ENCODE peak calls at places on chromosomes 3 and 15, in four cellular contexts. One of them, this sample, is unnamed.

GRCh38 chr3:46389306-46389705 is 17.6 kb downstream of the CCR5AS start:
- DNase-seq in IMR-90: no peak
- DNase-seq in mesendoderm: no peak
- DNase-seq in H1: no peak
- DNase-seq in this sample: no peak

GRCh38 chr3:7876741-7877297 is 624.8 kb upstream of the LMCD1 start:
- DNase-seq in IMR-90: no peak
- DNase-seq in mesendoderm: peak
- DNase-seq in H1: no peak
- DNase-seq in this sample: no peak

GRCh38 chr15:91917991-91918390 is 64.5 kb downstream of the SLCO3A1 start:
- DNase-seq in IMR-90: no peak
- DNase-seq in mesendoderm: no peak
- DNase-seq in H1: no peak
- DNase-seq in this sample: no peak

GRCh38 chr3:59006791-59007517 is 42.9 kb downstream of the CFAP20DC start:
- DNase-seq in IMR-90: peak
- DNase-seq in mesendoderm: no peak
- DNase-seq in H1: no peak
- DNase-seq in this sample: no peak

GRCh38 chr15:83250766-83251165 is 33.7 kb downstream of the BNC1 start:
- DNase-seq in IMR-90: no peak
- DNase-seq in mesendoderm: no peak
- DNase-seq in H1: no peak
- DNase-seq in this sample: no peak

GRCh38 chr15:98648654-98649537 is 557 bp downstream of the IGF1R start:
- DNase-seq in IMR-90: peak
- DNase-seq in mesendoderm: peak
- DNase-seq in H1: no peak
- DNase-seq in this sample: no peak

GRCh38 chr15:74957301-74958035 is 896 bp upstream of the RPP25 start:
- DNase-seq in IMR-90: no peak
- DNase-seq in mesendoderm: no peak
- DNase-seq in H1: no peak
- DNase-seq in this sample: peak

GRCh38 chr3:62134061-62134496 is 239.3 kb downstream of the FEZF2 start:
- DNase-seq in IMR-90: peak
- DNase-seq in mesendoderm: no peak
- DNase-seq in H1: no peak
- DNase-seq in this sample: no peak

GRCh38 chr3:4584537-4585249 is 91.5 kb downstream of the ITPR1 start:
- DNase-seq in IMR-90: peak
- DNase-seq in mesendoderm: no peak
- DNase-seq in H1: no peak
- DNase-seq in this sample: no peak

GRCh38 chr3:23664459-23664858 is 141.3 kb upstream of the UBE2E1 start:
- DNase-seq in IMR-90: peak
- DNase-seq in mesendoderm: no peak
- DNase-seq in H1: no peak
- DNase-seq in this sample: no peak

GRCh38 chr3:55579499-55579898 is 92.4 kb upstream of the WNT5A start:
- DNase-seq in IMR-90: peak
- DNase-seq in mesendoderm: no peak
- DNase-seq in H1: no peak
- DNase-seq in this sample: no peak

GRCh38 chr3:55572816-55573215 is 85.7 kb upstream of the WNT5A start:
- DNase-seq in IMR-90: no peak
- DNase-seq in mesendoderm: no peak
- DNase-seq in H1: no peak
- DNase-seq in this sample: no peak

GRCh38 chr3:55571913-55572312 is 84.8 kb upstream of the WNT5A start:
- DNase-seq in IMR-90: no peak
- DNase-seq in mesendoderm: peak
- DNase-seq in H1: peak
- DNase-seq in this sample: peak

GRCh38 chr3:55574671-55575070 is 87.6 kb upstream of the WNT5A start:
- DNase-seq in IMR-90: no peak
- DNase-seq in mesendoderm: no peak
- DNase-seq in H1: no peak
- DNase-seq in this sample: no peak

DNA sequence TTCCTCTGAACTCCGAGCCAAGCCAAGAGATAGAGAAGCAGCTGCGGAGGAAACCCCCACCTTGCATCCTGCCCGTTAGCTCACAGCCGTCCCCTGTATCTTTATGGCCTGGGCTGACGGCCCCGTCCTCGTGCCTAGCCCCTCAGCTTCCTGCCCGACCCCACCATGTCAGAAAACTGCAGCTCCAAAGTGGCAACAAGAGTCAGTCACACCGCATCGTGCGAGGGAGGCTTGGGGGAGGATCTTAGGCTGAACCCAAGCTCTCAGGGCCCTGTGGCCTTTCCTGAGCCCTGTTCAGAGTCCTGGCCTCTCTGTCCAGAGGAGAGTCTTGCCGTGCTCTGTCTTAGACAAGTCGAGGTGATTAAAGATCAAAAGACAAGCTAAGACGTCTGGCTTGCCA is 89.5 kb upstream of the WNT5A start:
- DNase-seq in IMR-90: no peak
- DNase-seq in mesendoderm: no peak
- DNase-seq in H1: no peak
- DNase-seq in this sample: no peak
- H4K8ac ChIP-seq in IMR-90: no peak
- H4K8ac ChIP-seq in mesendoderm: no peak
- H4K8ac ChIP-seq in H1: no peak
- H4K8ac ChIP-seq in this sample: no peak

GRCh38 chr15:71069693-71070092 is 45.6 kb upstream of the THSD4 start:
- DNase-seq in IMR-90: no peak
- DNase-seq in mesendoderm: no peak
- DNase-seq in H1: no peak
- DNase-seq in this sample: no peak

GRCh38 chr15:71072423-71072822 is 42.8 kb upstream of the THSD4 start:
- DNase-seq in IMR-90: no peak
- DNase-seq in mesendoderm: no peak
- DNase-seq in H1: no peak
- DNase-seq in this sample: no peak

GRCh38 chr15:71066983-71067382 is 48.3 kb upstream of the THSD4 start:
- DNase-seq in IMR-90: peak
- DNase-seq in mesendoderm: no peak
- DNase-seq in H1: no peak
- DNase-seq in this sample: no peak

DNA sequence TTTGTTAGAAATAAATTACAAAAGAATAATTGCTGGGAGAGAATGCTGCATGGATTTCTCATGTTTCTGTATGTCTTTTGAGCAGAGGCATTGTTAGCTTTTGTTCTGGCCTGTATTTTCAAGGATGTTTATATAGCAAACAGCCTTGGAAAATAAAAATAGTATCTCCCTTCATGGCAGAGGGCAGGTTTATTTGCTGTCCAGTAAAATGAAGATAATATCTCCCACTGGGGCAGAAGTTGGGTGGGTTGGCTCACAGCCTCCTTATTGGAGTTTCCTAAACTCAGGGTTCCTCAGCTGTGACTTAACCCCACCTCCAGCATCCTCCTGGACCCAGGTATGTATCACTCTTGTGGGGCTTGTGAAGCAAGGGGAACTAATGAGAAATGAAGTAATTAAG is 43.7 kb upstream of the THSD4 start:
- DNase-seq in IMR-90: no peak
- DNase-seq in mesendoderm: no peak
- DNase-seq in H1: no peak
- DNase-seq in this sample: no peak
- H3K56ac ChIP-seq in IMR-90: no peak
- H3K56ac ChIP-seq in mesendoderm: no peak
- H3K56ac ChIP-seq in H1: no peak
- H3K56ac ChIP-seq in this sample: no peak

GRCh38 chr15:40084657-40085056 is 24.0 kb downstream of the BMF start:
- DNase-seq in IMR-90: no peak
- DNase-seq in mesendoderm: no peak
- DNase-seq in H1: no peak
- DNase-seq in this sample: no peak
- H4K8ac ChIP-seq in IMR-90: no peak
- H4K8ac ChIP-seq in mesendoderm: no peak
- H4K8ac ChIP-seq in H1: no peak
- H4K8ac ChIP-seq in this sample: no peak

GRCh38 chr3:133269393-133269792 is 130.5 kb upstream of the BFSP2 start:
- DNase-seq in IMR-90: no peak
- DNase-seq in mesendoderm: no peak
- DNase-seq in H1: no peak
- DNase-seq in this sample: no peak
- H3K56ac ChIP-seq in IMR-90: no peak
- H3K56ac ChIP-seq in mesendoderm: no peak
- H3K56ac ChIP-seq in H1: no peak
- H3K56ac ChIP-seq in this sample: no peak

GRCh38 chr15:78673917-78674444 is 33.0 kb upstream of the CHRNB4 start:
- DNase-seq in IMR-90: no peak
- DNase-seq in mesendoderm: no peak
- DNase-seq in H1: no peak
- DNase-seq in this sample: no peak
- H4K8ac ChIP-seq in IMR-90: no peak
- H4K8ac ChIP-seq in mesendoderm: no peak
- H4K8ac ChIP-seq in H1: no peak
- H4K8ac ChIP-seq in this sample: no peak

GRCh38 chr3:55518451-55518850 is 31.3 kb upstream of the WNT5A start:
- DNase-seq in IMR-90: peak
- DNase-seq in mesendoderm: no peak
- DNase-seq in H1: no peak
- DNase-seq in this sample: no peak

GRCh38 chr3:55519016-55519415 is 31.9 kb upstream of the WNT5A start:
- DNase-seq in IMR-90: peak
- DNase-seq in mesendoderm: no peak
- DNase-seq in H1: no peak
- DNase-seq in this sample: no peak

GRCh38 chr3:55522077-55522476 is 35.0 kb upstream of the WNT5A start:
- DNase-seq in IMR-90: no peak
- DNase-seq in mesendoderm: peak
- DNase-seq in H1: no peak
- DNase-seq in this sample: no peak

GRCh38 chr3:55523471-55523870 is 36.4 kb upstream of the WNT5A start:
- DNase-seq in IMR-90: no peak
- DNase-seq in mesendoderm: no peak
- DNase-seq in H1: no peak
- DNase-seq in this sample: no peak

DNA sequence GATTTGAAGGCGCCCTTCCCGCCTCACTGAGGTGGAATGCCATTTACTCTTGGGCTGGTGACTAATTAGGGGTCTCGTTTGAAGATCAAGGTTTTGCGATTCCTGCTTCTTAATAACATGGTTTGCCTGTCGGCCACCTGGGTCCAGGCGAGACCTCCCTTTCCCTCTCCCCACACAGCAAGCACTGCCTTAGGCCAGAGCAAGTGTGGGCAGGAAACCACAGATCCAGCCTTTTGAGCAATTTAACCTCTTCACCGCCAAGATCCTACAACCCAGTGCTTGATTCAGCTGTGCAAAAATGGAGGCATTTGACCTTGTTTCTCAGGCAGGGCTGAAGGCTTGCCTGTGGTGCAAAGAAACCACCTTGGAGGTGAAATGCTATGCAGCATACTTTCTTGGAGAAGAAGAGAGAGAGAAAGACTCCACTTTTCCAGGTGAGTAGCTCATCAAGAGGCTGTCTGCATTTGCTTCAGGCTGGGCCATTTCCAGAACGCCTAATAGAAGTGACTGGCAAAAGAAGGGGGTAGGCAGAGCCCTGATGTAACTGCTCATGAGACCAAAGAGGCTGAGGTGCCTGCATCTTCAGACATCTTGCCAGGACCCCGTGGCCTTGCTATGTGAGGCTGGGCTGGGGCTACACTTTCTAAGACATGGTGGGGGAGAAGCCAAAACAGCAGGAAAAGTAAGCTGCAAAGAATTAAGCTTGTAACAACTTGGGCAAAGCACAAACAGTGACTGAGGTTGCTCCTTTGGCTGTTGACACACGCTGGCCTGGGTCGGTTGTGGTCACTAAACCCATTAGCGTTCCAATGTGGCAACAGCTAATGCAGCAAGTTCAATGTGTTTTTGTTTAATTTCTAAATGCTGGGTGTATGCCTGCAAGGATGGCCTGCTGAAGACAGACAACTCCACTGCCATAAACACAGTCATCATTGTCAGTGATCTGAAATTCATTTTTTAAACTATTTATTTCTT is 34.3 kb upstream of the WNT5A start:
- DNase-seq in IMR-90: no peak
- DNase-seq in mesendoderm: peak
- DNase-seq in H1: no peak
- DNase-seq in this sample: no peak
- H3K56ac ChIP-seq in IMR-90: no peak
- H3K56ac ChIP-seq in mesendoderm: peak
- H3K56ac ChIP-seq in H1: no peak
- H3K56ac ChIP-seq in this sample: no peak

DNA sequence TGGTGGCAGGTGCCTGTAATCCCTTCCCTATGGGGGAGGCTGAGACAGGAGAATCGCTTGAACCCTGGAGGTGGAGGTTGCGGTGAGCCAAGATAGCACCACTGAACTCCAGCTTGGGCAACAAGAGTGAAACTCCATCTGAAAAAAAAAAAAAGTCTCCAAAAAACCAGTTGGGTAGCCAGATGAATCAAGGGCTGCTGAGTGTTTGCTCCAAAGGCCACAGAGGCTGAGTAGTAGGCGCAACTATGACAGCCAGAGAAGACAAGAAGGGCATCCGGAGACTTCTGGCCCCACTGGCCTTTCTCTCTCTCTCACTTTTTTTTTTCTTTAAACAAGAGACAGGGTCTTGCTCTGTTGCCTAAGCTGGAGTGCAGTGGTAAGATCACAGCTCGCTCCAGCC is 131.8 kb downstream of the SMAD6 start:
- DNase-seq in IMR-90: no peak
- DNase-seq in mesendoderm: no peak
- DNase-seq in H1: no peak
- DNase-seq in this sample: no peak
- H4K8ac ChIP-seq in IMR-90: no peak
- H4K8ac ChIP-seq in mesendoderm: no peak
- H4K8ac ChIP-seq in H1: no peak
- H4K8ac ChIP-seq in this sample: no peak

GRCh38 chr3:38978729-38979128 is 73.0 kb downstream of the SCN11A start:
- DNase-seq in IMR-90: no peak
- DNase-seq in mesendoderm: no peak
- DNase-seq in H1: no peak
- DNase-seq in this sample: no peak
- H3K56ac ChIP-seq in IMR-90: no peak
- H3K56ac ChIP-seq in mesendoderm: no peak
- H3K56ac ChIP-seq in H1: no peak
- H3K56ac ChIP-seq in this sample: no peak

GRCh38 chr15:90885432-90886290 is 1.4 kb downstream of the FES start:
- DNase-seq in IMR-90: peak
- DNase-seq in mesendoderm: peak
- DNase-seq in H1: no peak
- DNase-seq in this sample: peak
- H4K8ac ChIP-seq in IMR-90: no peak
- H4K8ac ChIP-seq in mesendoderm: no peak
- H4K8ac ChIP-seq in H1: peak
- H4K8ac ChIP-seq in this sample: no peak

DNA sequence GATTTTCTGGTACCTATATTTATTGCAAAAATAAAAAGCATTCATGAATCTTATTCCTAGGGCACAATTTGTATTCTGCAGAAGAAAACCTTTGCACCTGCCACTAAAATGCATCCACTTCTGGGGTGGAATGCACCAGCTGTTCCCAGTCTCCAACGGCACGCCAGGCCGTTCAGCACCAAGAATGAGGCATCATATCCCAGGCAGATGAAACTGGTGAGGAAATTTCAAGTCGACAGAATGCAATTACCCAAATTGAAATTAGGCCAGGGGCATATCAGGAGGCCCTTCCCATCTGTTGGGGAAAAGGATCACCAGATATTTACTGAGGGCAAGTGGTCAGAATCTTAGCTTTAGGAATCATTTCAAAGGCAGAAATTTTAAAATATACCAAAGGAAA is 13.6 kb upstream of the RBMS3 start:
- DNase-seq in IMR-90: no peak
- DNase-seq in mesendoderm: no peak
- DNase-seq in H1: no peak
- DNase-seq in this sample: no peak
- H3K56ac ChIP-seq in IMR-90: no peak
- H3K56ac ChIP-seq in mesendoderm: no peak
- H3K56ac ChIP-seq in H1: no peak
- H3K56ac ChIP-seq in this sample: no peak